ENCODE peak calls at places on chromosomes 16 and 17, in ten cellular contexts. R is aorta, H is kidney, C is right atrium auricular region, X is right lobe of liver, V is neural progenitor cell, Y is IMR-90, B is A549, D is tibial artery, F is heart right ventricle. K is an unnamed sample. For H3K4me1, the result is how much of the 10 kb centered on the place peaks cover.

GRCh38 chr16:28261916-28262315 is 30.4 kb upstream of the SBK1 start:
- DNase-seq in V (no peak), D (no peak), Y (no peak), X (no peak), H (no peak), B (no peak), F (peak), R (no peak), C (no peak), K (no peak)

GRCh38 chr16:2512920-2513404 is 790 bp upstream of the ATP6V0C start:
- DNase-seq in V (peak), H (peak), Y (no peak), F (no peak), D (no peak), C (no peak), X (peak), B (no peak), R (no peak), K (peak)

GRCh38 chr17:42928714-42929496 is 28.3 kb downstream of the G6PC1 start:
- DNase-seq in Y (peak), R (no peak), B (peak), V (peak), X (no peak), H (no peak), C (peak), F (no peak), D (peak), K (peak)

GRCh38 chr17:65514082-65514481 is 47.4 kb downstream of the AXIN2 start:
- DNase-seq in Y (peak), D (peak), C (no peak), X (no peak), R (no peak), V (no peak), B (no peak), F (no peak), H (no peak), K (peak)

GRCh38 chr17:55576237-55576998 is 65.2 kb upstream of the SMIM36 start:
- DNase-seq in C (peak), F (no peak), Y (peak), V (no peak), B (peak), X (no peak), R (peak), D (no peak), H (no peak), K (no peak)

GRCh38 chr17:71203953-71204352 is 916.9 kb upstream of the SOX9 start:
- DNase-seq in X (no peak), Y (peak), B (no peak), C (no peak), F (no peak), H (no peak), V (no peak), R (no peak), D (no peak), K (no peak)

GRCh38 chr17:32515677-32516383 is 29.0 kb downstream of the CDK5R1 start:
- DNase-seq in V (no peak), D (peak), X (no peak), H (no peak), F (no peak), R (no peak), Y (no peak), B (no peak), C (no peak), K (no peak)

GRCh38 chr17:36792849-36793248 is 144.4 kb upstream of the LHX1 start:
- DNase-seq in X (no peak), F (no peak), V (no peak), C (no peak), R (no peak), D (no peak), B (no peak), Y (no peak), H (no peak), K (no peak)

GRCh38 chr17:75153854-75154194 is 488 bp downstream of the JPT1 start:
- DNase-seq in C (no peak), B (peak), F (no peak), R (no peak), X (peak), Y (no peak), V (no peak), H (peak), D (peak), K (no peak)

GRCh38 chr17:62562656-62563055 is 64.8 kb upstream of the MRC2 start:
- DNase-seq in C (no peak), R (no peak), B (peak), H (no peak), X (no peak), Y (peak), F (no peak), D (no peak), V (no peak), K (no peak)

DNA sequence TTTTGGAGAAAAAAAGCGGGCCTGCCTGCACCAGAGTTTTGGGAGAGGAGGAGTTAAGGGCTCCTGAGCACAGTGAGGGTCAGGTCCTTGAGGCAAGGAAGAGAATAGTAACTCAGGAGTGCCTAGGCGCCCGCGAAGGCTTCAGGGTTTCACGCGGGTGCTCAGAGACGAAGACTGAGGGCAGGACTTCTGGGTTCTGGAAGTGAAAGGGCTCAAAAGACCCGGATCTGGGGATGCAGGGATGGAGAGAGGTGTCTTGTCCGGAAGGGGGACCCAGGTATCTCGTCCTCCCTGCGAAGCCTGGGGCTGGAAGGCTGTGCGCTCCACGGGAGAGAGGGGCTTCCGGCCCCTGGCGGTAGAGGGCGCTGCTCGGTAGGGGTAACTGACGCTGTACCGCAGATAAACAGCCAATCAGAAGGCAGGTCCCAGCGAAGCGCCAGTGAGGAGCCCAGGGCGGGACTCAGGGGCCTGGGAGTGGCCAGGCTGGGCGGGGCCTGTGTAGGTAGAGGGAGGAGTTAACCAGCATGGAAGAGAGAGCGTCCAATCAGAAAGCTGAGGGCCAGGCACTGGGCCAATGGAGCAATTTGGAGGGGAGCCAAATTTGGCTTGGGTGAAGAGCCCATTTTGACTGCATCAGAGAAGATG is 729 bp downstream of the TGFB1I1 start:
- DNase-seq in H (peak), F (peak), B (peak), D (peak), V (peak), C (peak), X (peak), Y (peak), R (peak), K (peak)
- H3K4me1 ChIP-seq in H (under half), F (under half), B (under half), D (under half), V (under half), C (under half), X (under half), Y (under half), R (under half), K (under half)

DNA sequence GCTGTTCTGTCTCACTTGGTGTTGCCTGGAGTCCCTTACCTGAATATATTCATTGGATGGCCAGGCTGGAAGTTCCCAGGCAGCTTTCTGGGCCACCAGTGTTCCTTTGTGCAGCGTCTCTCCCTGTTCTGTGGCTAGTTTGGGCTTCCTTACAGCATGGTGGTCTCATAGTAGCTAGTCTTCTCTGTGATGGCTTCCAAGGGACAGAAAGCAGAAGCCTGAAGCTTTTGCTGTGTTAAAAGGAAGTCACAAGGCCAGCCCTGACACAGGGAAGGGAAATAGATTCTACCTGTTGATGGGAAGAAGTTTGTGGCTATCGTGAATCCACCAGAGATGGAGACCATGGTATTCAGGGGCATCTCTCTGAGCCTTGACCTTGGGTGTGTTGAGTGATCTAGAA is 34.6 kb downstream of the PLCG2 start:
- DNase-seq in D (no peak), Y (no peak), C (no peak), V (no peak), R (no peak), H (no peak), F (no peak), X (no peak), B (no peak), K (no peak)
- H3K4me1 ChIP-seq in D (under half), Y (under half), C (under half), V (under half), R (under half), H (under half), F (under half), X (under half), B (under half), K (under half)

GRCh38 chr17:77467513-77467912 is 326.7 kb downstream of the SEC14L1 start:
- DNase-seq in V (no peak), R (no peak), Y (no peak), C (no peak), B (no peak), D (no peak), H (peak), F (no peak), X (peak), K (no peak)
- H3K4me1 ChIP-seq in V (half or more), R (under half), Y (under half), C (half or more), B (under half), D (under half), H (under half), F (half or more), X (under half), K (half or more)

GRCh38 chr17:80182118-80182844 is 12.5 kb downstream of the CARD14 start:
- DNase-seq in Y (no peak), B (no peak), D (no peak), H (no peak), X (no peak), V (no peak), C (no peak), F (no peak), R (no peak), K (no peak)
- H3K4me1 ChIP-seq in Y (under half), B (under half), D (under half), H (under half), X (under half), V (under half), C (under half), F (under half), R (under half), K (under half)

GRCh38 chr16:67883872-67884261 is 818 bp upstream of the NRN1L start:
- DNase-seq in D (peak), H (no peak), R (peak), F (peak), Y (peak), B (peak), V (peak), C (no peak), X (peak), K (peak)
- H3K4me1 ChIP-seq in D (under half), H (under half), R (under half), F (half or more), Y (under half), B (under half), V (under half), C (under half), X (under half), K (under half)

DNA sequence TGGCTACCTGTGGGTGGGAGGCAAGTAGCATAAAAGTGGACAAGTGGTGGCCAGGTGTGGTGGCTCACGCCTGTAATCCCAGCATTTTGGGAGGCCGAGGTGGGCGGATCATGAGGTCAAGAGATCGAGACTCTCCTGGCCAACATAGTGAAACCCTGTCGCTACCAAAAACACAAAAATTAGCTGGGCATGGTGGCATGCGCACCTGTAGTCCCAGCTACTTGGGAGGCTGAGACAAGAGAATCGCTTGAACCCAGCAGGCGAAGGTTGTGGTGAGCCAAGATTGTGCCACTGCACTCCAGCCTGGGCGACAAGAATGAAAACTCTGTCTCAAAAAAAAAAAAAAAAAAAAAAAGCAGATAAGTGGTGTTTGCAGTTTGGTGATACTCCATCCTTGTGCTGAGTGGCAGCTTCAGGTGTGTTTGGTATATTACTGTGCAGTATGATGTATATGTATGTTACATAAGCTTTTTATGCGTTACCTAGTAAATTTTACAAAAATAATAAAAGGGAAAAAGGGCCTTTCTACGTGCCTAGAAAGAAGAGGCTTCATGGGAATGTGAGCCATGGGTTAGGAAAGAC is 856 bp downstream of the ICAM2 start:
- DNase-seq in F (no peak), D (no peak), C (no peak), X (no peak), B (no peak), V (no peak), H (no peak), Y (no peak), R (no peak), K (peak)
- H3K4me1 ChIP-seq in F (under half), D (under half), C (under half), X (under half), B (under half), V (under half), H (under half), Y (under half), R (under half), K (under half)

DNA sequence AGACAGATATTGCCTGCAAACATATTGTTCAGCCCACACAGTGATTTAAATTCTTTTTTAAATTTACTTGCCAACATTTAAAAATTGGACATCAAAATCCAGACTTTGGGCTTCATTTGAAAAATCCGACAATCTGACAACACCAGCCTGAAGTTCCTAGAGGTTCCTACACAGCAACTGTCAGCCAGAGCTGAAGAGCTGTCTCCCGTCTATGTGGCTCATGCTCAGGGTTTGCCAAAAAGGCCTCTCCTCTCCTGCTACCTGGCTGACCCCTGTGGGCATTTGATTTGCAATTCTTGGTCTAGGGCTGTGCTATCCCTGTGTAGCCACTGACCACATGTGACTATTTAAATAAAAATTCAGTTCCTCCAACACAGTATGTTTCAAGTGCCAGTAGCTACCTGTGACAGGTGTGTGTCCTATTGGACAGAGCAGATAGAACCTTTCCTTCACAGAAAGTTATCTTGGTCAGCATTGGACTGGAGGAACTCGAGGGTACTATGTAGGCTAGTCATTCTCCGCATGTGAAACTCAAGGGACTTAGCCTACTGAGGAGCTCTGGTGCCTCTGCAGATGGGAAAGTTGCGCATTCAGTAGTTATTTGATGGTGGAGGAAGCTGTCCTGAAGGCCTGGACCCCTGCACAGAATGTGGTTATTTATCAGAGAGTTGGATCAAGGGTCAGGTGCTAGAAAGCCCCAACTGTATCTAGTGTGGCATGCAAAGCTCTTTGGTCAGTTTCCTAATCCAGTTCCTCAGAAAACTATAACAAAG is 2.7 kb downstream of the LYRM1 start:
- DNase-seq in F (no peak), Y (no peak), V (no peak), D (no peak), B (no peak), H (no peak), R (no peak), X (no peak), C (no peak), K (no peak)
- H3K4me1 ChIP-seq in F (half or more), Y (under half), V (under half), D (half or more), B (half or more), H (under half), R (under half), X (under half), C (half or more), K (half or more)

K was measured in sigmoid colon.